ENCODE peak calls at places on chromosomes 3 and 15, in six cellular contexts. G is NCI-H2081, N is NCI-H187, Z is neural crest cell, R is fibroblast of mammary gland, C is LNCaP clone FGC. H is an unnamed sample.

GRCh38 chr3:114331007-114331406 is 37.2 kb downstream of the TIGIT start:
- DNase-seq in Z (no peak), C (no peak), G (no peak), R (no peak), N (no peak), H (no peak)

GRCh38 chr3:31054032-31054431 is 159.6 kb upstream of the GADL1 start:
- DNase-seq in N (no peak), R (peak), C (no peak), Z (no peak), G (no peak), H (no peak)

GRCh38 chr3:187456268-187456667 is 88.1 kb downstream of the RTP4 start:
- DNase-seq in Z (no peak), N (no peak), R (peak), G (no peak), C (peak), H (peak)

GRCh38 chr15:90063733-90064247 is 38.5 kb downstream of the IDH2 start:
- DNase-seq in R (peak), C (no peak), N (no peak), G (no peak), Z (no peak), H (peak)

GRCh38 chr3:53122933-53123305 is 7.3 kb downstream of the RFT1 start:
- DNase-seq in N (no peak), G (no peak), Z (no peak), C (no peak), R (no peak), H (no peak)

GRCh38 chr3:186109897-186110803 is 1.3 kb upstream of the ETV5 start:
- DNase-seq in R (peak), N (no peak), G (no peak), Z (peak), C (no peak), H (no peak)

GRCh38 chr3:63862804-63863149 is 828 bp downstream of the THOC7 start:
- DNase-seq in C (no peak), Z (no peak), G (no peak), R (no peak), N (no peak), H (no peak)

GRCh38 chr3:21158801-21159564 is 592.0 kb downstream of the ZNF385D start:
- DNase-seq in Z (no peak), N (no peak), R (peak), G (no peak), C (no peak), H (no peak)

GRCh38 chr15:39539466-39539865 is 41.4 kb upstream of the THBS1 start:
- DNase-seq in C (no peak), Z (no peak), G (no peak), N (no peak), R (no peak), H (no peak)

GRCh38 chr3:23761440-23761896 is 44.3 kb upstream of the UBE2E1 start:
- DNase-seq in C (no peak), N (no peak), Z (no peak), G (no peak), R (peak), H (no peak)

GRCh38 chr3:150128126-150128525 is 157.4 kb upstream of the PFN2 start:
- DNase-seq in R (no peak), C (no peak), N (no peak), Z (no peak), G (no peak), H (no peak)

GRCh38 chr15:47384316-47384715 is 333.0 kb upstream of the SEMA6D start:
- DNase-seq in R (peak), Z (no peak), N (no peak), C (no peak), G (no peak), H (no peak)